ENCODE peak calls at places on chromosome 11, in five cellular contexts. One of them, this sample, is unnamed. For H3K27me3, the result is how much of the 10 kb centered on the place peaks cover.

GRCh38 chr11:129709801-129710398 is 105.7 kb upstream of the TMEM45B start:
- DNase-seq in psoas muscle: no peak
- DNase-seq in IMR-90: no peak
- DNase-seq in GM23248: no peak
- DNase-seq in esophagus squamous epithelium: no peak
- DNase-seq in this sample: no peak

GRCh38 chr11:70281114-70281729 is 10.7 kb downstream of the PPFIA1 start:
- DNase-seq in esophagus squamous epithelium: no peak
- DNase-seq in psoas muscle: no peak
- DNase-seq in IMR-90: peak
- DNase-seq in GM23248: peak
- DNase-seq in this sample: no peak

GRCh38 chr11:111978028-111978771 is 41.1 kb downstream of the DIXDC1 start:
- DNase-seq in GM23248: peak
- DNase-seq in psoas muscle: peak
- DNase-seq in esophagus squamous epithelium: no peak
- DNase-seq in IMR-90: peak
- DNase-seq in this sample: no peak

GRCh38 chr11:126008956-126009355 is 53.7 kb downstream of the CDON start:
- DNase-seq in IMR-90: no peak
- DNase-seq in psoas muscle: no peak
- DNase-seq in esophagus squamous epithelium: no peak
- DNase-seq in GM23248: no peak
- DNase-seq in this sample: no peak

GRCh38 chr11:82976786-82977185 is 75.2 kb downstream of the DDIAS start:
- DNase-seq in IMR-90: no peak
- DNase-seq in psoas muscle: no peak
- DNase-seq in GM23248: no peak
- DNase-seq in esophagus squamous epithelium: no peak
- DNase-seq in this sample: no peak

GRCh38 chr11:99419991-99420390 is 399.2 kb downstream of the CNTN5 start:
- DNase-seq in IMR-90: no peak
- DNase-seq in psoas muscle: no peak
- DNase-seq in esophagus squamous epithelium: no peak
- DNase-seq in GM23248: no peak
- DNase-seq in this sample: no peak

GRCh38 chr11:1281974-1282365 is 27.5 kb downstream of the TOLLIP start:
- DNase-seq in esophagus squamous epithelium: no peak
- DNase-seq in psoas muscle: peak
- DNase-seq in GM23248: peak
- DNase-seq in IMR-90: no peak
- DNase-seq in this sample: no peak

GRCh38 chr11:79054636-79055035 is 386.2 kb downstream of the TENM4 start:
- DNase-seq in psoas muscle: no peak
- DNase-seq in esophagus squamous epithelium: no peak
- DNase-seq in GM23248: peak
- DNase-seq in IMR-90: peak
- DNase-seq in this sample: no peak

GRCh38 chr11:15981292-15981691 is 375.1 kb downstream of the SOX6 start:
- DNase-seq in IMR-90: no peak
- DNase-seq in esophagus squamous epithelium: no peak
- DNase-seq in GM23248: no peak
- DNase-seq in psoas muscle: no peak
- DNase-seq in this sample: no peak

GRCh38 chr11:81916459-81916858 is 817.2 kb downstream of the FAM181B start:
- DNase-seq in IMR-90: no peak
- DNase-seq in esophagus squamous epithelium: no peak
- DNase-seq in GM23248: no peak
- DNase-seq in psoas muscle: no peak
- DNase-seq in this sample: no peak

GRCh38 chr11:75878968-75879367 is 64.0 kb downstream of the UVRAG start:
- DNase-seq in psoas muscle: no peak
- DNase-seq in IMR-90: no peak
- DNase-seq in GM23248: no peak
- DNase-seq in esophagus squamous epithelium: no peak
- DNase-seq in this sample: no peak

GRCh38 chr11:105274631-105275030 is 135.1 kb upstream of the CARD18 start:
- DNase-seq in psoas muscle: no peak
- DNase-seq in GM23248: peak
- DNase-seq in esophagus squamous epithelium: no peak
- DNase-seq in IMR-90: peak
- DNase-seq in this sample: no peak

GRCh38 chr11:95703059-95703458 is 86.5 kb downstream of the FAM76B start:
- DNase-seq in esophagus squamous epithelium: no peak
- DNase-seq in psoas muscle: no peak
- DNase-seq in GM23248: no peak
- DNase-seq in IMR-90: no peak
- DNase-seq in this sample: no peak

GRCh38 chr11:45089845-45090499 is 56.5 kb upstream of the PRDM11 start:
- DNase-seq in IMR-90: peak
- DNase-seq in psoas muscle: no peak
- DNase-seq in GM23248: peak
- DNase-seq in esophagus squamous epithelium: no peak
- DNase-seq in this sample: no peak

GRCh38 chr11:110251837-110252236 is 44.6 kb downstream of the RDX start:
- DNase-seq in GM23248: peak
- DNase-seq in IMR-90: peak
- DNase-seq in esophagus squamous epithelium: no peak
- DNase-seq in psoas muscle: no peak
- DNase-seq in this sample: no peak

GRCh38 chr11:34250732-34251639 is 106.8 kb downstream of the ABTB2 start:
- DNase-seq in esophagus squamous epithelium: no peak
- DNase-seq in psoas muscle: peak
- DNase-seq in IMR-90: peak
- DNase-seq in GM23248: peak
- DNase-seq in this sample: peak

GRCh38 chr11:130278745-130279144 is 36.0 kb downstream of the ZBTB44 start:
- DNase-seq in esophagus squamous epithelium: no peak
- DNase-seq in GM23248: peak
- DNase-seq in IMR-90: peak
- DNase-seq in psoas muscle: no peak
- DNase-seq in this sample: no peak

GRCh38 chr11:130477646-130478203 is 29.3 kb downstream of the ADAMTS15 start:
- DNase-seq in GM23248: peak
- DNase-seq in esophagus squamous epithelium: no peak
- DNase-seq in IMR-90: peak
- DNase-seq in psoas muscle: no peak
- DNase-seq in this sample: no peak

GRCh38 chr11:108500721-108501120 is 2.5 kb upstream of the POGLUT3 start:
- DNase-seq in esophagus squamous epithelium: no peak
- DNase-seq in psoas muscle: no peak
- DNase-seq in GM23248: no peak
- DNase-seq in IMR-90: no peak
- DNase-seq in this sample: no peak

GRCh38 chr11:96126917-96127595 is 203.1 kb upstream of the MTMR2 start:
- DNase-seq in psoas muscle: no peak
- DNase-seq in GM23248: no peak
- DNase-seq in esophagus squamous epithelium: no peak
- DNase-seq in IMR-90: no peak
- DNase-seq in this sample: no peak

GRCh38 chr11:70200212-70200844 is 2.8 kb upstream of the FADD start:
- DNase-seq in esophagus squamous epithelium: no peak
- DNase-seq in IMR-90: no peak
- DNase-seq in psoas muscle: no peak
- DNase-seq in GM23248: peak
- DNase-seq in this sample: no peak

GRCh38 chr11:104146421-104146820 is 17.5 kb downstream of the PDGFD start:
- DNase-seq in GM23248: no peak
- DNase-seq in esophagus squamous epithelium: no peak
- DNase-seq in psoas muscle: no peak
- DNase-seq in IMR-90: no peak
- DNase-seq in this sample: no peak

DNA sequence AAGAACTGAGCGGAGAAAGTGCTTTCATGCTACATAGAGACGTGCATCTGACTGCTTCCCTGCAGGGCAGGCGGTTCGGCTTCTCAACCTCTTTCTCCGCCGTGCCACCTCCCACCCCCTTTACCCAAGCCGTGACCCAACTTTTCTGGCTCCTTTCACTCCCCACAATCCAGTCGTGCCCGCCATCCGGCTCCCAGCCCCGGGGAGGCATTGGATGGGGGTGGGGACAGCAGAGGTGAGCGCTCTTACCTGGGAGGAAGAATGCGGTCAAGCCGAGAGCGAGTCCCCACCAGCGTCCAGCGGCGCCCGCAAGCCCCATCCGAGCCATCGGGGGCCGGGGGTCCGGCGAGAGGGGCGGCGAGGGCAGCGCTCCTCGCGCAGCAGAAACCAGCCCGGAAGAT is 774 bp downstream of the NECTIN1 start:
- DNase-seq in esophagus squamous epithelium: no peak
- DNase-seq in GM23248: peak
- DNase-seq in psoas muscle: no peak
- DNase-seq in IMR-90: no peak
- DNase-seq in this sample: no peak
- H3K4me3 ChIP-seq in esophagus squamous epithelium: peak
- H3K4me3 ChIP-seq in GM23248: peak
- H3K4me3 ChIP-seq in psoas muscle: peak
- H3K4me3 ChIP-seq in IMR-90: peak
- H3K4me3 ChIP-seq in this sample: peak

GRCh38 chr11:72585762-72586590 is 88.2 kb downstream of the PDE2A start:
- DNase-seq in GM23248: peak
- DNase-seq in esophagus squamous epithelium: no peak
- DNase-seq in IMR-90: peak
- DNase-seq in psoas muscle: peak
- DNase-seq in this sample: peak
- H3K27me3 ChIP-seq in GM23248: half or more
- H3K27me3 ChIP-seq in esophagus squamous epithelium: under half
- H3K27me3 ChIP-seq in IMR-90: half or more
- H3K27me3 ChIP-seq in psoas muscle: under half
- H3K27me3 ChIP-seq in this sample: under half

GRCh38 chr11:117201516-117201866 is 2.3 kb downstream of the TAGLN start:
- DNase-seq in esophagus squamous epithelium: no peak
- DNase-seq in psoas muscle: no peak
- DNase-seq in GM23248: peak
- DNase-seq in IMR-90: no peak
- DNase-seq in this sample: no peak

GRCh38 chr11:117201906-117202305 is 2.7 kb downstream of the TAGLN start:
- DNase-seq in psoas muscle: no peak
- DNase-seq in GM23248: peak
- DNase-seq in esophagus squamous epithelium: no peak
- DNase-seq in IMR-90: no peak
- DNase-seq in this sample: no peak

GRCh38 chr11:117199916-117200812 is 994 bp downstream of the TAGLN start:
- DNase-seq in psoas muscle: no peak
- DNase-seq in IMR-90: no peak
- DNase-seq in esophagus squamous epithelium: no peak
- DNase-seq in GM23248: no peak
- DNase-seq in this sample: no peak

GRCh38 chr11:117202386-117203068 is 3.4 kb downstream of the TAGLN start:
- DNase-seq in psoas muscle: no peak
- DNase-seq in IMR-90: no peak
- DNase-seq in esophagus squamous epithelium: no peak
- DNase-seq in GM23248: peak
- DNase-seq in this sample: no peak

DNA sequence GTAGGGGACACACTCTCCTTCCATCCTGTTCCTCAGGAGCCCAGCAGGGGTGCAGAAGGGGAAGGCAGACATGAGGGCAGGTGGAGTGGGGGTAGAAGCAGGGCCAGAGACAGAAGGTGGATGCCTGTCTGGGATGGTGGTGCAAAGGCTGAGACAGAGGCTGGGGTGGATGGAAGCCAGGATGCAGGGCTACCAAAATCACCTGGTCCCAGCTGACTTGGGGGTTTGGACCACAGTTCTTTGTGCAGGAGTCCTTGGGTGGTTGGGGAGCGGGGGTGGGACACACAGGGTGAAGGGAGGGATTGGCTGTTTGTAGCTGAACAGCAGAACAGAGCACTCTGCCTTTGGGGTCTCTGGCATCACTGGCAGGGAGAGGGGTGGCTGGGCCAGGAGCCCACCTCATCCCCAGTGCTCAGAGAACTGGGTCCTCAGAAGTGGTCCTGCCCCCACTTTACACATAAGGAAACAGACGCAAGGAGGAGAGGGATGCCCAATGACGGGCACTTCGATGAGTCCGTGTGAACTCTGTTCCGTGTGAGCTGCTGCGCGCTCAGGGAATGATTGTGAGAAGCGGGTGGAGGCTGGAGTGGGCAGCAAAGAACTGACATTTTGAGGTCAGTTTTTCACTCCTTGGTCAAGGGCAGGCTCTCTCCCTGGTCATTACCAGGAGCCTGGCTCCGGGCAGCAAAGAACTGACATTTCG is 1.8 kb downstream of the TAGLN start:
- DNase-seq in IMR-90: peak
- DNase-seq in esophagus squamous epithelium: no peak
- DNase-seq in GM23248: peak
- DNase-seq in psoas muscle: no peak
- DNase-seq in this sample: no peak
- H3K4me3 ChIP-seq in IMR-90: peak
- H3K4me3 ChIP-seq in esophagus squamous epithelium: peak
- H3K4me3 ChIP-seq in GM23248: peak
- H3K4me3 ChIP-seq in psoas muscle: peak
- H3K4me3 ChIP-seq in this sample: no peak

GRCh38 chr11:6237271-6237670 is 1.6 kb upstream of the CNGA4 start:
- DNase-seq in esophagus squamous epithelium: no peak
- DNase-seq in psoas muscle: no peak
- DNase-seq in IMR-90: no peak
- DNase-seq in GM23248: no peak
- DNase-seq in this sample: no peak
- H3K27me3 ChIP-seq in esophagus squamous epithelium: under half
- H3K27me3 ChIP-seq in psoas muscle: under half
- H3K27me3 ChIP-seq in IMR-90: under half
- H3K27me3 ChIP-seq in GM23248: under half
- H3K27me3 ChIP-seq in this sample: under half

GRCh38 chr11:64855596-64856304 is 11.3 kb upstream of the CDC42BPG start:
- DNase-seq in esophagus squamous epithelium: no peak
- DNase-seq in IMR-90: no peak
- DNase-seq in psoas muscle: no peak
- DNase-seq in GM23248: peak
- DNase-seq in this sample: no peak
- H3K4me3 ChIP-seq in esophagus squamous epithelium: no peak
- H3K4me3 ChIP-seq in IMR-90: no peak
- H3K4me3 ChIP-seq in psoas muscle: peak
- H3K4me3 ChIP-seq in GM23248: peak
- H3K4me3 ChIP-seq in this sample: no peak

GRCh38 chr11:11584937-11585336 is 36.9 kb downstream of the GALNT18 start:
- DNase-seq in esophagus squamous epithelium: no peak
- DNase-seq in IMR-90: peak
- DNase-seq in GM23248: peak
- DNase-seq in psoas muscle: no peak
- DNase-seq in this sample: no peak
- H3K27me3 ChIP-seq in esophagus squamous epithelium: under half
- H3K27me3 ChIP-seq in IMR-90: under half
- H3K27me3 ChIP-seq in GM23248: under half
- H3K27me3 ChIP-seq in psoas muscle: under half
- H3K27me3 ChIP-seq in this sample: under half